ENCODE peak calls at places on chromosome 12, in six cellular contexts. G is IMR-90; O is lower leg skin; S is CD8-positive, alpha-beta memory T cell; R is epithelial cell of esophagus; T is aorta. C is an unnamed sample.

GRCh38 chr12:75969768-75970167 is 61.8 kb downstream of the PHLDA1 start:
- DNase-seq in T (no peak), S (no peak), G (no peak), R (peak; percentile 39), O (no peak), C (no peak)

GRCh38 chr12:56120158-56120846 is 2.2 kb downstream of the ZC3H10 start:
- DNase-seq in T (no peak), S (no peak), O (no peak), R (peak; percentile 62), G (peak; percentile 24), C (no peak)

GRCh38 chr12:105740970-105741725 is 397.6 kb downstream of the NUAK1 start:
- DNase-seq in R (no peak), G (peak; percentile 30), O (no peak), T (peak; percentile 79), S (no peak), C (no peak)

GRCh38 chr12:2008677-2009076 is 4.4 kb upstream of the DCP1B start:
- DNase-seq in O (no peak), T (no peak), G (peak; percentile 90), R (no peak), S (no peak), C (no peak)

GRCh38 chr12:101107032-101107763 is 102.8 kb downstream of the SLC5A8 start:
- DNase-seq in T (no peak), R (no peak), G (no peak), O (no peak), S (no peak), C (no peak)

GRCh38 chr12:105659355-105660075 is 329.0 kb downstream of the C12orf75 start:
- DNase-seq in O (no peak), R (peak; percentile 75), S (no peak), G (no peak), T (no peak), C (no peak)

GRCh38 chr12:31117203-31118011 is 43.7 kb downstream of the DDX11 start:
- DNase-seq in R (peak; percentile 48), O (peak; percentile 76), T (peak; percentile 84), S (peak; percentile 40), G (peak; percentile 1), C (no peak)

GRCh38 chr12:94071258-94071657 is 77.1 kb upstream of the PLXNC1 start:
- DNase-seq in G (no peak), S (no peak), O (no peak), R (no peak), T (no peak), C (no peak)

GRCh38 chr12:101795786-101796185 is 35.0 kb downstream of the GNPTAB start:
- DNase-seq in S (no peak), O (no peak), G (no peak), T (no peak), R (no peak), C (no peak)

GRCh38 chr12:100376166-100376565 is 19.3 kb downstream of the SLC17A8 start:
- DNase-seq in G (no peak), S (no peak), T (no peak), R (no peak), O (no peak), C (no peak)

GRCh38 chr12:74891276-74891675 is 318.4 kb downstream of the KCNC2 start:
- DNase-seq in S (no peak), O (no peak), R (no peak), T (no peak), G (no peak), C (no peak)

GRCh38 chr12:6080149-6081045 is 44.1 kb downstream of the VWF start:
- DNase-seq in T (no peak), S (no peak), G (no peak), R (peak; percentile 87), O (peak; percentile 72), C (no peak)

GRCh38 chr12:64403708-64404469 is at the start of gene XPOT:
- DNase-seq in T (peak; percentile 98), G (peak; percentile 98), R (peak; percentile 99), S (peak; percentile 90), O (peak; percentile 98), C (peak; percentile 97)

GRCh38 chr12:29163146-29163545 is 14.1 kb downstream of the FAR2 start:
- DNase-seq in O (no peak), G (no peak), T (no peak), S (no peak), R (peak; percentile 27), C (no peak)

GRCh38 chr12:32983968-32984367 is 87.4 kb upstream of the PKP2 start:
- DNase-seq in G (no peak), R (no peak), O (no peak), T (no peak), S (no peak), C (no peak)

GRCh38 chr12:113734503-113734902 is 231.6 kb downstream of the RBM19 start:
- DNase-seq in S (no peak), O (no peak), G (no peak), R (no peak), T (no peak), C (no peak)

GRCh38 chr12:92363295-92364146 is 217.9 kb upstream of the BTG1 start:
- DNase-seq in R (no peak), T (no peak), G (peak; percentile 4), O (no peak), S (peak; percentile 18), C (no peak)

GRCh38 chr12:57001448-57001906 is 4.9 kb downstream of the ZBTB39 start:
- DNase-seq in S (peak; percentile 61), G (peak; percentile 60), R (peak; percentile 77), T (peak; percentile 82), O (peak; percentile 89), C (peak; percentile 72)

GRCh38 chr12:6384499-6385436 is 806 bp downstream of the LTBR start:
- DNase-seq in S (no peak), O (peak; percentile 88), R (no peak), G (no peak), T (peak; percentile 74), C (no peak)

GRCh38 chr12:108572166-108572790 is 9.9 kb downstream of the ISCU start:
- DNase-seq in R (no peak), T (no peak), S (no peak), G (no peak), O (peak; percentile 29), C (no peak)

GRCh38 chr12:132217800-132218518 is 73.7 kb downstream of the NOC4L start:
- DNase-seq in T (peak; percentile 31), S (no peak), G (no peak), O (no peak), R (no peak), C (no peak)

GRCh38 chr12:113980537-113981337 is 14.6 kb upstream of the RBM19 start:
- DNase-seq in T (peak; percentile 51), R (peak; percentile 76), S (no peak), G (peak; percentile 74), O (no peak), C (no peak)

GRCh38 chr12:128961308-128961923 is 108.1 kb downstream of the GLT1D1 start:
- DNase-seq in O (no peak), G (no peak), T (no peak), R (no peak), S (no peak), C (no peak)

DNA sequence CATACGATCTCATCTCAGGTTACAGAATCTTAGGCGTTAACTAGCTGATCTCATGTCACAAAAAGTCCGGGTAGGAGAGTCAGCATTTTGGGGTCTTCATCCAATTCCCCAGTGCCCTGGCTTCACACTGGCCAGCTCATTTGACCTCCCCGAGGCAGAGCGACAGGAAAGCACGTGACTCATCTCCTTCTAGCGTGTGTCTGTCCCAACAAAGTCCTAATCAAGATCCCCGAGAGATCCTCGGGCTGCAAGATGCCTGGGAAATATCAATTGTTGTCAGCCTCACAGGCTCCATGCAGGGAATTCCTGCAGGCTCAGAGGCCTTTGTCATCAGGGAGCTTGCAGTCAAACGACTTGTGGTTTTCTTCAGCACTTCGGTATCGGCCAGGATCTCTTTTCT is 57.5 kb downstream of the ZNF664 start:
- DNase-seq in O (no peak), G (peak; percentile 88), S (no peak), R (peak; percentile 11), T (no peak), C (no peak)
- H3K4me3 ChIP-seq in O (no peak overlapping the region), G (no peak overlapping the region), S (no peak overlapping the region), R (no peak overlapping the region), T (no peak overlapping the region), C (no peak overlapping the region)

GRCh38 chr12:47082963-47083621 is 3.3 kb upstream of the AMIGO2 start:
- DNase-seq in R (peak; percentile 92), T (no peak), S (no peak), G (peak; percentile 95), O (no peak), C (no peak)

GRCh38 chr12:47088021-47088944 is 8.5 kb upstream of the AMIGO2 start:
- DNase-seq in T (no peak), S (no peak), R (peak; percentile 96), O (no peak), G (peak; percentile 61), C (no peak)

GRCh38 chr12:47084172-47084571 is 4.4 kb upstream of the AMIGO2 start:
- DNase-seq in O (no peak), R (no peak), G (no peak), T (no peak), S (no peak), C (no peak)

GRCh38 chr12:47087088-47087688 is 7.4 kb upstream of the AMIGO2 start:
- DNase-seq in R (no peak), G (peak; percentile 43), O (no peak), T (no peak), S (no peak), C (no peak)

GRCh38 chr12:47085815-47086252 is 6.1 kb upstream of the AMIGO2 start:
- DNase-seq in G (peak; percentile 77), O (no peak), S (peak; percentile 24), T (no peak), R (peak; percentile 73), C (no peak)
- H3K4me3 ChIP-seq in G (no peak overlapping the region), O (no peak overlapping the region), S (no peak overlapping the region), T (no peak overlapping the region), R (no peak overlapping the region), C (no peak overlapping the region)

GRCh38 chr12:3885179-3886094 is 12.2 kb upstream of the PARP11 start:
- DNase-seq in S (peak; percentile 21), T (no peak), R (peak; percentile 48), G (peak; percentile 48), O (no peak), C (no peak)
- H3K4me3 ChIP-seq in S (no peak overlapping the region), T (peak overlapping the region; percentile 70), R (no peak overlapping the region), G (peak overlapping the region; percentile 55), O (no peak overlapping the region), C (peak overlapping the region; percentile 48)

GRCh38 chr12:67522222-67522621 is 126.3 kb upstream of the DYRK2 start:
- DNase-seq in R (no peak), G (no peak), S (no peak), T (no peak), O (no peak), C (no peak)

GRCh38 chr12:67524861-67525499 is 123.6 kb upstream of the DYRK2 start:
- DNase-seq in S (no peak), T (no peak), R (no peak), O (no peak), G (no peak), C (no peak)

GRCh38 chr12:67519824-67520433 is 128.6 kb upstream of the DYRK2 start:
- DNase-seq in R (peak; percentile 83), S (no peak), G (no peak), O (no peak), T (no peak), C (no peak)

GRCh38 chr12:67517181-67517887 is 131.2 kb upstream of the DYRK2 start:
- DNase-seq in R (peak; percentile 98), S (no peak), G (no peak), T (peak; percentile 79), O (no peak), C (no peak)

DNA sequence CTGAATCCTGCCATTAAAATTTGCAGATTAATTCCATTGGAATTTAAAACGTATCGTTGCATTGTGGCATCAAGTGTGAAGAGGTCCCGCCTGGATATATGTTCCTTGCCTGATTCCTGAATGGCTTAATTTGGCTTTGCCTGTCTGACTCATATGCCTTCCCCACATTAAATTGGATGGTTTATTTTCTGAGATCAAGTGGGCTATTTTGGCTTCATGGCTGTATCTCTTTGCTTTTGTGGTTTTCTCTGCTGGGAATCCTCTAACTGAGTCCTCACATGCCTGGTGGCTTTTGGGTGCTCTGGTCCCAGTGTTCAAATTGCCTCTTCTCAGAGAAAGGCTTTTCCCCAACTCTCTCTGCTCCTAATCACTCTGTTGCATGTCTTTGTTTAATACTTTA is 127.9 kb upstream of the DYRK2 start:
- DNase-seq in O (no peak), R (no peak), S (no peak), T (no peak), G (no peak), C (no peak)
- H3K4me3 ChIP-seq in O (no peak overlapping the region), R (no peak overlapping the region), S (no peak overlapping the region), T (no peak overlapping the region), G (no peak overlapping the region), C (no peak overlapping the region)